ENCODE peak calls at places on chromosomes 12 and 14, in six cellular contexts. O is A549, J is testis, M is memory B cell, S is retina, L is NCI-H526. E is an unnamed sample.

GRCh38 chr12:117438809-117439208 is 77.4 kb upstream of the NOS1 start:
- DNase-seq in O (no peak), J (no peak), M (no peak), S (no peak), L (no peak), E (no peak)

GRCh38 chr14:38716871-38717270 is 386.2 kb downstream of the SEC23A start:
- DNase-seq in O (no peak), J (no peak), M (no peak), S (no peak), L (peak), E (peak)

GRCh38 chr14:33347816-33348215 is 409.1 kb downstream of the NPAS3 start:
- DNase-seq in O (no peak), J (no peak), M (no peak), S (no peak), L (no peak), E (no peak)

GRCh38 chr14:77158175-77158908 is 16.8 kb upstream of the ZDHHC22 start:
- DNase-seq in O (no peak), J (peak), M (no peak), S (peak), L (peak), E (peak)

GRCh38 chr14:66944872-66945271 is 244.4 kb upstream of the GARIN2 start:
- DNase-seq in O (no peak), J (no peak), M (peak), S (peak), L (peak), E (peak)

GRCh38 chr12:104374806-104375205 is 71.3 kb downstream of the EID3 start:
- DNase-seq in O (no peak), J (no peak), M (no peak), S (no peak), L (no peak), E (no peak)

GRCh38 chr14:50303744-50304471 is 8.1 kb downstream of the L2HGDH start:
- DNase-seq in O (no peak), J (no peak), M (no peak), S (no peak), L (peak), E (peak)

GRCh38 chr12:12563529-12563928 is 866 bp upstream of the DUSP16 start:
- DNase-seq in O (no peak), J (no peak), M (no peak), S (no peak), L (peak), E (peak)

GRCh38 chr14:93103392-93104080 is 12.2 kb downstream of the ITPK1 start:
- DNase-seq in O (no peak), J (no peak), M (peak), S (no peak), L (no peak), E (no peak)

GRCh38 chr14:33376510-33376909 is 437.8 kb downstream of the NPAS3 start:
- DNase-seq in O (no peak), J (no peak), M (no peak), S (no peak), L (no peak), E (no peak)

GRCh38 chr12:48796976-48797375 is 8.1 kb upstream of the ADCY6 start:
- DNase-seq in O (no peak), J (no peak), M (no peak), S (no peak), L (no peak), E (no peak)

GRCh38 chr14:103542545-103543088 is 13.6 kb downstream of the TRMT61A start:
- DNase-seq in O (no peak), J (peak), M (no peak), S (peak), L (peak), E (no peak)

GRCh38 chr12:67885370-67886169 is 103.7 kb upstream of the IFNG-AS1 start:
- DNase-seq in O (no peak), J (peak), M (no peak), S (no peak), L (no peak), E (no peak)

GRCh38 chr14:21880918-21881317 is 207.3 kb upstream of the OR4E1 start:
- DNase-seq in O (no peak), J (no peak), M (no peak), S (no peak), L (no peak), E (no peak)

GRCh38 chr12:64633940-64634337 is 23.6 kb downstream of the RASSF3 start:
- DNase-seq in O (peak), J (no peak), M (no peak), S (no peak), L (no peak), E (peak)

GRCh38 chr12:111430418-111431353 is 25.0 kb downstream of the SH2B3 start:
- DNase-seq in O (no peak), J (no peak), M (peak), S (no peak), L (no peak), E (no peak)

GRCh38 chr12:75322464-75322863 is 7.7 kb downstream of the CAPS2 start:
- DNase-seq in O (no peak), J (no peak), M (no peak), S (no peak), L (no peak), E (no peak)

GRCh38 chr14:57319636-57320035 is 50.9 kb downstream of the AP5M1 start:
- DNase-seq in O (no peak), J (no peak), M (no peak), S (no peak), L (no peak), E (peak)

GRCh38 chr14:82354126-82354525 is 820.5 kb upstream of the SEL1L start:
- DNase-seq in O (no peak), J (no peak), M (no peak), S (no peak), L (no peak), E (no peak)

GRCh38 chr14:64628940-64629403 is 75.3 kb upstream of the PLEKHG3 start:
- DNase-seq in O (peak), J (no peak), M (no peak), S (no peak), L (no peak), E (no peak)

GRCh38 chr14:99241314-99242035 is 30.5 kb downstream of the BCL11B start:
- DNase-seq in O (no peak), J (no peak), M (no peak), S (no peak), L (no peak), E (no peak)

GRCh38 chr14:28707814-28708213 is 58.8 kb upstream of the FOXG1 start:
- DNase-seq in O (no peak), J (no peak), M (no peak), S (no peak), L (no peak), E (no peak)

GRCh38 chr12:44618960-44619359 is 257.2 kb downstream of the NELL2 start:
- DNase-seq in O (no peak), J (no peak), M (no peak), S (no peak), L (no peak), E (no peak)

GRCh38 chr12:1837541-1838206 is 17.3 kb downstream of the LRTM2 start:
- DNase-seq in O (no peak), J (no peak), M (no peak), S (peak), L (no peak), E (no peak)

GRCh38 chr14:49051328-49052060 is 534.7 kb downstream of the RPS29 start:
- DNase-seq in O (no peak), J (no peak), M (no peak), S (no peak), L (no peak), E (no peak)

GRCh38 chr12:110365743-110366473 is 37.6 kb downstream of the ANAPC7 start:
- DNase-seq in O (no peak), J (no peak), M (no peak), S (no peak), L (no peak), E (no peak)

E was measured in A673.